ENCODE peak calls at places on chromosomes 12 and 14, in four cellular contexts. I is mammary epithelial cell, D is esophagus squamous epithelium, J is fibroblast of pulmonary artery. Z is an unnamed sample.

GRCh38 chr12:131197490-131197889 is 243.8 kb downstream of the ADGRD1 start:
- DNase-seq in D (no peak), J (no peak), I (no peak), Z (no peak)

GRCh38 chr14:102986810-102987579 is 64.5 kb downstream of the AMN start:
- DNase-seq in D (no peak), J (peak; percentile 62), I (peak; percentile 99), Z (no peak)

GRCh38 chr12:112967858-112968257 is 10.5 kb upstream of the OAS2 start:
- DNase-seq in J (no peak), I (no peak), D (no peak), Z (no peak)

GRCh38 chr14:58297412-58297761 is 968 bp upstream of the ARID4A start:
- DNase-seq in D (no peak), I (no peak), J (no peak), Z (no peak)

GRCh38 chr12:62737201-62737600 is 197.7 kb downstream of the PPM1H start:
- DNase-seq in I (no peak), J (no peak), D (no peak), Z (no peak)

GRCh38 chr14:77761205-77761931 is 412 bp upstream of the SNW1 start:
- DNase-seq in I (no peak), D (no peak), J (peak; percentile 96), Z (no peak)

GRCh38 chr12:123363385-123363742 is 1.3 kb downstream of the SBNO1 start:
- DNase-seq in I (no peak), D (no peak), J (peak; percentile 19), Z (peak; percentile 42)

GRCh38 chr14:96215845-96216244 is 11.2 kb downstream of the BDKRB2 start:
- DNase-seq in D (no peak), I (peak; percentile 75), J (no peak), Z (no peak)

GRCh38 chr14:56189306-56189705 is 71.1 kb downstream of the PELI2 start:
- DNase-seq in J (peak; percentile 78), D (no peak), I (peak; percentile 81), Z (no peak)

GRCh38 chr12:71840226-71840847 is 778 bp downstream of the TBC1D15 start:
- DNase-seq in D (no peak), I (peak; percentile 86), J (peak; percentile 82), Z (no peak)

GRCh38 chr12:49687941-49688340 is 19.3 kb downstream of the FMNL3 start:
- DNase-seq in D (no peak), I (no peak), J (no peak), Z (no peak)

GRCh38 chr14:55160989-55161388 is 30.4 kb downstream of the DLGAP5 start:
- DNase-seq in J (peak; percentile 67), I (peak; percentile 17), D (no peak), Z (peak; percentile 40)

GRCh38 chr12:94621662-94622359 is 28.5 kb downstream of the TMCC3 start:
- DNase-seq in J (peak; percentile 23), D (no peak), I (peak; percentile 99), Z (peak; percentile 79)

GRCh38 chr12:42705863-42706262 is 116.3 kb upstream of the PRICKLE1 start:
- DNase-seq in I (peak; percentile 76), J (peak; percentile 94), D (no peak), Z (no peak)

GRCh38 chr12:128755565-128755964 is 68.2 kb downstream of the SLC15A4 start:
- DNase-seq in D (no peak), I (peak; percentile 2), J (no peak), Z (no peak)

GRCh38 chr12:95215925-95216324 is 1.3 kb downstream of the FGD6 start:
- DNase-seq in I (peak; percentile 73), D (no peak), J (peak; percentile 72), Z (no peak)

GRCh38 chr12:124543052-124543590 is 24.3 kb downstream of the NCOR2 start:
- DNase-seq in J (peak; percentile 48), I (no peak), D (no peak), Z (no peak)

GRCh38 chr14:38143651-38144505 is 63.8 kb upstream of the SSTR1 start:
- DNase-seq in D (no peak), J (peak; percentile 76), I (no peak), Z (no peak)

GRCh38 chr12:13156277-13156676 is 40.2 kb upstream of the EMP1 start:
- DNase-seq in J (no peak), D (no peak), I (no peak), Z (no peak)

GRCh38 chr14:96584199-96584906 is 82.2 kb downstream of the PAPOLA start:
- DNase-seq in I (peak; percentile 29), J (peak; percentile 10), D (no peak), Z (peak; percentile 70)

GRCh38 chr12:98198261-98198982 is 317.0 kb upstream of the TMPO start:
- DNase-seq in D (no peak), J (no peak), I (peak; percentile 16), Z (no peak)

GRCh38 chr12:848519-849191 is 96.3 kb downstream of the WNK1 start:
- DNase-seq in D (no peak), I (peak; percentile 43), J (peak; percentile 58), Z (peak; percentile 17)

GRCh38 chr12:90899456-90900182 is 55.4 kb downstream of the CCER1 start:
- DNase-seq in J (no peak), I (peak; percentile 52), D (no peak), Z (no peak)

GRCh38 chr12:6533653-6534157 is 612 bp upstream of the GAPDH start:
- DNase-seq in J (peak; percentile 82), I (no peak), D (no peak), Z (peak; percentile 83)

GRCh38 chr12:116639765-116640164 is 80.6 kb downstream of the MAP1LC3B2 start:
- DNase-seq in D (no peak), J (no peak), I (no peak), Z (no peak)

GRCh38 chr12:116635487-116635886 is 76.3 kb downstream of the MAP1LC3B2 start:
- DNase-seq in I (no peak), J (no peak), D (no peak), Z (peak; percentile 34)

GRCh38 chr12:116636636-116637519 is 77.7 kb downstream of the MAP1LC3B2 start:
- DNase-seq in J (no peak), D (no peak), I (no peak), Z (no peak)

GRCh38 chr12:116638376-116638775 is 79.2 kb downstream of the MAP1LC3B2 start:
- DNase-seq in J (no peak), D (no peak), I (no peak), Z (no peak)

GRCh38 chr12:116637589-116638165 is 78.5 kb downstream of the MAP1LC3B2 start:
- DNase-seq in D (no peak), J (no peak), I (no peak), Z (no peak)
- TF ChIP-seq CTCF in D (no peak), J (no peak), I (no peak), Z (no peak)

DNA sequence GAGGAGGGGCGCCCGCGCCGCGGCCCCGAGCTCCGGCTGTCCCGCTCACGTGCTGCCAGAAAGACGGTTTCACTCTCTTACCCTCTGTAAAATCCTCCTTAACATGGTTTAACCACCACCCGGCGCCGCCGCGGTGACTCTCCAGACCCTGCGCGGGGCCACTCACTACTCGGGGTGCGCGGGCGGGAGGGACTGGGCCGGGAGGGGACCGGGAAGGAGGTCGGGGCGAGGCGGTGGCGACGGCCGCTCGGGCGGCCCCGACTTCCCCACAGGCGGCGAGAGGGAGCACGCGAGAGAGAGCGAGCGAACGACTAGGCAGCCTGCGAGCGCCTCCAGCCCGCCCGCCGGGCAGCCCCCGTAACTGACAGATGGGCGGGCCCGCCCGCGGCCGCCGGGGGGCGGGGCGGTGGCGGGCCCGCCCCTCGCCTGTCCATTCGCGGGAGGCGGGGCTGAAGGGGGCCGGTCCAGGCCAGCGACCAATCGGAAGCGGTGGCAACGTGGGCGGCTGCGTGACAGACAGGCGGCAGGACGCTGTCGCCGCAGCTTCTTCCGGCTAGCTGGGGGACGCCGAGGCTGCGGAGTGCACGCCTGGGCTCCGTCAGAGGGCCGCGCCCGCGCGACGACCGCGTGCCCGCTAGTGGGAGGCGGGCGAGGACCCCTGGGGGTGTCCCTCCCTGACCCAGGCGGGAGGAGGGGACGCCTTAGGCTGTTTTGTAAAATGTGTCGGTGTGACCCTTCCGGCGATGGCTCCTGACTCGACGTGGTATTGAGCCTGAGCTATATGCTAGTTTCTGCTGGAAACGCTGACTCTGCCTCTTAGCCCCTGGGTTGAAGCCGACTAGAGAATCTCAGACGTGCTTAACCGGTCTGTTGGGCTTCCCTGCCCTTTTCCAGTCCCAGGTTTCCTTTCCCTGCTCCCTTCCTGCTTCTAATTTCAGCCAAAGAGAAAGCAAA is at the start of gene EEA1:
- DNase-seq in I (peak; percentile 96), D (peak; percentile 85), J (peak; percentile 96), Z (peak; percentile 98)
- TF ChIP-seq CTCF in I (no peak), D (peak; percentile 18), J (no peak), Z (peak; percentile 42)

GRCh38 chr14:24273422-24273998 is 2.1 kb upstream of the RABGGTA start:
- DNase-seq in I (peak; percentile 46), J (no peak), D (no peak), Z (no peak)
- TF ChIP-seq CTCF in I (peak; percentile 59), J (peak; percentile 17), D (peak; percentile 59), Z (no peak)

GRCh38 chr12:107760207-107760816 is 625 bp downstream of the PRDM4 start:
- DNase-seq in I (peak; percentile 21), D (no peak), J (no peak), Z (peak; percentile 43)

GRCh38 chr12:107759410-107759809 is 1.5 kb downstream of the PRDM4 start:
- DNase-seq in J (peak; percentile 74), D (no peak), I (peak; percentile 89), Z (no peak)

GRCh38 chr12:107762874-107763273 is 1.9 kb upstream of the PRDM4 start:
- DNase-seq in I (no peak), J (no peak), D (no peak), Z (no peak)

GRCh38 chr12:107761502-107761904 is 566 bp upstream of the PRDM4 start:
- DNase-seq in I (no peak), D (no peak), J (no peak), Z (no peak)

DNA sequence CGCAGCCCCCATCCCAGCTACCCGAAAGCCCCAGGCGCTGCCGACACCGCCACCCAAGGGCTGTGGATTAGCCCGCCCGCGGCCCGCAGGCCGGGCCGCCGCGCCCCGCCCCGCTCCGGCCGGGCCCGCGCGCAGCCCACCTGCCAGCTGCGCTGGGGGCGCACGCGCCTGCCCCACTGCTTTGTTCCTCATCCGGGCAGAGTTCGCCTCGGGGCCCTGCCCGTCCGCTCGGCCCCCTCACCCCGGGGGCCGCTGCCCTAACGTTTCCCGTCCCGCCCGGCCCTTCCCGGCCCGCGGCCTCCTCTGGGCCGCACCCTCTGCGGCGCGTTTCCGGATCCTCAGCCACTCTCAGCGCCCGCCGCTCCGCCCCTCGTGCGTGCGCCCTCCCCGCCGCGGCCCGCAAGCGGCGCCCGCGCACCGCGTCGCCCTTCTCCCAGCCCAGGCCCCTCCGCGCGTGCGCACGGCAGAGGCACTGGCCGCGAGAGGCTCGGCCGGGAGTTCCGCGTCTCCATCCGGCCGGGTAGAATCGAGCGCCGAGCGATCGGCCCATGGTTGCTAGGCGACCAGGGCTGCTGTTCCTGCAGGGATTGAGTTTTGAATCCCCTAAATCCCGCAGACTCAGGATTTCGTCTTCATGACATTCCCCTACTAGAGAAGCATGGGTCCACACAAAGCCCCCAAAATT is at the start of gene PRDM4:
- DNase-seq in D (peak; percentile 53), I (peak; percentile 91), J (peak; percentile 95), Z (peak; percentile 98)
- TF ChIP-seq CTCF in D (peak; percentile 65), I (peak; percentile 33), J (no peak), Z (peak; percentile 86)

DNA sequence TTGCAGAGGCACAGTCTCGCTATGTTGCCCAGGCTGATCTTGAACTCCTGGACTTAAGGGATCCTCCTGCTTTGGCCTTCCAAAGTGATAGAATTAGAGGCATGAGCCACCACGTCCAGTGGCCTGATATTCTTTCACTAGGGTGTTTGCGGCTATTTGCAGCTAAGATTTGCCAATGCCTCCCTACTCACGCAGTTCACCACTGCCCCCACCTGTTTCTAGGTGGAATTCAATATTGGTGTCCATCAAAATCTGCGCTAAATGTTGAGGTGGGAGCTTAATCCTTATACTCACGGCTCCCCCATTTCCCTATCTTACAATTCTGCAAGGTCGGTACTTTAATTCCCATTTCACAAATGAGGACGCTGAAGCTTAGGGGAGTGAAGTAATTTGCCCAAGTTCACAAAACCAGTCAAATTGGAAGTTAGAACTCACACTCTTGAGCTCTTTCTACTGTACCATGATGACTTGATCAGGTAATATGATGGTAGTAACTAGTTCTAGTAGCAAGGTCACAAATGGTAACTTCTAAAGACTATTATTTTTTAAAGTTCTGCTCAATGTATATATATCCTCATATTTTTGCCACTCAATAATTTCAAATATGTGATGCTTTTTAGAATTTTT is 22.1 kb upstream of the LRRC9 start:
- DNase-seq in D (no peak), J (peak; percentile 61), I (peak; percentile 14), Z (peak; percentile 22)
- TF ChIP-seq CTCF in D (peak; percentile 31), J (peak; percentile 66), I (peak; percentile 69), Z (peak; percentile 56)

Z was measured in GM13977.